ENCODE peak calls at places on chromosomes 16 and 17, in four cellular contexts. X, R, N and B are unnamed samples. For H3K4me1, the result is how much of the 10 kb centered on the place peaks cover.

GRCh38 chr17:79301469-79301868 is 226.8 kb downstream of the ENGASE start:
- DNase-seq in N (no peak), X (no peak), R (no peak), B (no peak)

GRCh38 chr17:50681260-50682200 is 26.2 kb downstream of the ANKRD40 start:
- DNase-seq in N (no peak), R (peak), X (peak), B (peak)

GRCh38 chr16:74608944-74609343 is 2.0 kb upstream of the GLG1 start:
- DNase-seq in R (no peak), N (no peak), X (no peak), B (no peak)

GRCh38 chr16:56279132-56279531 is 87.8 kb downstream of the GNAO1 start:
- DNase-seq in N (no peak), R (no peak), X (no peak), B (peak)

GRCh38 chr17:29495011-29495410 is 71.8 kb downstream of the ABHD15 start:
- DNase-seq in R (peak), N (no peak), X (no peak), B (peak)

GRCh38 chr17:50027639-50028206 is 28.2 kb upstream of the ITGA3 start:
- DNase-seq in N (no peak), R (peak), X (peak), B (peak)

GRCh38 chr17:50663812-50664374 is 29.2 kb downstream of the ABCC3 start:
- DNase-seq in N (no peak), X (no peak), R (no peak), B (no peak)

GRCh38 chr16:82782715-82783251 is 156.0 kb downstream of the CDH13 start:
- DNase-seq in R (no peak), X (no peak), N (no peak), B (no peak)

GRCh38 chr16:54359555-54359954 is 73.0 kb upstream of the IRX3 start:
- DNase-seq in R (no peak), X (no peak), N (no peak), B (no peak)

GRCh38 chr16:66429290-66429962 is 2.3 kb downstream of the BEAN1 start:
- DNase-seq in R (no peak), X (no peak), N (no peak), B (no peak)

GRCh38 chr17:1548032-1548431 is 14.6 kb downstream of the PITPNA start:
- DNase-seq in X (no peak), R (no peak), N (no peak), B (no peak)

GRCh38 chr17:79801156-79802038 is 4.5 kb upstream of the CBX8 start:
- DNase-seq in N (no peak), R (no peak), X (no peak), B (peak)

GRCh38 chr16:1788095-1788707 is 5.3 kb downstream of the IGFALS start:
- DNase-seq in R (no peak), N (no peak), X (no peak), B (no peak)

GRCh38 chr17:18258356-18259038 is at the start of gene FLII:
- DNase-seq in X (no peak), N (peak), R (peak), B (peak)

GRCh38 chr16:24668481-24669001 is 60.9 kb upstream of the TNRC6A start:
- DNase-seq in R (peak), N (no peak), X (peak), B (no peak)

GRCh38 chr17:1398900-1399299 is 1.1 kb downstream of the YWHAE start:
- DNase-seq in X (no peak), N (peak), R (peak), B (no peak)

GRCh38 chr16:82639666-82640336 is 13.0 kb downstream of the CDH13 start:
- DNase-seq in X (peak), R (peak), N (peak), B (peak)

GRCh38 chr17:3528604-3529511 is 28.8 kb downstream of the TRPV3 start:
- DNase-seq in R (no peak), N (no peak), X (no peak), B (no peak)

GRCh38 chr17:9424071-9424640 is 151.5 kb downstream of the STX8 start:
- DNase-seq in X (no peak), R (no peak), N (no peak), B (no peak)

GRCh38 chr16:50395763-50396710 is 27.2 kb upstream of the BRD7 start:
- DNase-seq in N (peak), X (no peak), R (no peak), B (no peak)

GRCh38 chr17:42895185-42895555 is 5.4 kb upstream of the G6PC1 start:
- DNase-seq in X (peak), N (no peak), R (peak), B (peak)

GRCh38 chr17:67824735-67825626 is at the start of gene BPTF:
- DNase-seq in N (peak), X (peak), R (peak), B (peak)

GRCh38 chr17:3544365-3544764 is 13.2 kb downstream of the TRPV3 start:
- DNase-seq in R (no peak), N (no peak), X (no peak), B (no peak)

GRCh38 chr17:38542286-38542685 is 63.5 kb downstream of the SRCIN1 start:
- DNase-seq in R (no peak), X (no peak), N (no peak), B (no peak)

GRCh38 chr16:78297066-78297666 is 197.7 kb downstream of the WWOX start:
- DNase-seq in X (no peak), R (no peak), N (no peak), B (no peak)

GRCh38 chr17:7845359-7846062 is 9.4 kb upstream of the TMEM88 start:
- DNase-seq in X (peak), R (no peak), N (no peak), B (no peak)

GRCh38 chr17:3796110-3796821 is 4.7 kb downstream of the ITGAE start:
- DNase-seq in X (no peak), R (no peak), N (no peak), B (no peak)

GRCh38 chr16:31079342-31079944 is 5.2 kb downstream of the ZNF646 start:
- DNase-seq in N (no peak), X (no peak), R (no peak), B (no peak)

GRCh38 chr17:64622931-64623654 is 39.0 kb downstream of the SMURF2 start:
- DNase-seq in X (no peak), R (peak), N (no peak), B (peak)

GRCh38 chr17:82882715-82883446 is 43.1 kb upstream of the ZNF750 start:
- DNase-seq in R (no peak), N (no peak), X (no peak), B (no peak)

GRCh38 chr17:50605434-50605833 is 29.2 kb upstream of the ABCC3 start:
- DNase-seq in N (no peak), X (no peak), R (no peak), B (no peak)

GRCh38 chr16:68417711-68418301 is 30.5 kb downstream of the SMPD3 start:
- DNase-seq in X (peak), N (peak), R (no peak), B (peak)

GRCh38 chr17:36463916-36464764 is 22.3 kb upstream of the ZNHIT3 start:
- DNase-seq in N (peak), X (peak), R (peak), B (peak)

GRCh38 chr16:87335306-87335967 is 18.2 kb upstream of the C16orf95 start:
- DNase-seq in R (no peak), X (no peak), N (no peak), B (no peak)

GRCh38 chr16:74186589-74186988 is 110.0 kb upstream of the PSMD7 start:
- DNase-seq in R (peak), X (no peak), N (no peak), B (no peak)

GRCh38 chr17:40883960-40884359 is 1.1 kb downstream of the KRT20 start:
- DNase-seq in X (no peak), R (no peak), N (no peak), B (no peak)
- H3K4me1 ChIP-seq in X (under half), R (under half), N (under half), B (under half)

GRCh38 chr17:17175340-17175739 is 30.8 kb downstream of the PLD6 start:
- DNase-seq in N (no peak), X (no peak), R (no peak), B (no peak)
- H3K4me1 ChIP-seq in N (under half), X (under half), R (under half), B (under half)

DNA sequence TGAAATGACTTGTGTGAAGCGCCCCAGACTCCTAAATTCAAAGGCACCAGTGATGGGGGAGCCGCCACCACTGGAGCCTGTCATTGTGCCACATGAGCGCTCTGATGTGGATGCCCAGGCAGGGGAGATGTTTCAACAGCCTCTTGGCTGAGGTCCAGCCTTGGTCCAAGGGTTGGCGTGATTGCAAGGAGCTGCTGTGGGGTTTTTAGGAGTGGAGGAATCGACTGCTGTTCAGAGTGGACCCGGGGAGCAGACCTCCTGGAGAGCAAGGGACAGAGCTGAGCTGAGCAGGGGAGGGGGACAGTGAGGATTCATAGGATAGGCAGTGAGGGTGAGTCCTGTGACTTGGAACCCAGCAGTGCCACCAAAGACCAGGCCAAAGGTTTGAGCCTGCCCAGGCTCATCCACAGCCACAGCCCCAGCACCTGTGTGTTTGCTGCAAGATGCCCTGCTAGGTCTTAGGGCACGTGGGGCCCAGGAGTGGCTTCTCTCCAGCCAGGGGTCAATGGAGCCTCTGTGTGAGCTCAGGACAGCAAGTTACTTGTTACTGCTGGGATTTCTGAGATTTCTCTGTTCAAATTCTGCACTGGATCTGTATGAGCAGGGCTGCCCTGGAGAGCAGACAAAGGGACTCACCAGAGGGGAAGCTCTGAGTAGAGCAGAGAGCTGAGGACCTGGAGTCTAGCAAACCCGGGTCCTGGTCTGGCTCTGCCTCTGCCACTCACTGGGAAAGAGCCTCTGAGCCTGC is 20.3 kb downstream of the RHBDL3 start:
- DNase-seq in X (no peak), N (no peak), R (no peak), B (no peak)
- H3K4me1 ChIP-seq in X (under half), N (under half), R (under half), B (under half)

GRCh38 chr16:53089434-53090270 is 34.9 kb downstream of the CHD9 start:
- DNase-seq in N (no peak), X (no peak), R (no peak), B (no peak)
- H3K4me1 ChIP-seq in N (under half), X (half or more), R (under half), B (under half)

GRCh38 chr17:81419333-81419885 is 24.2 kb downstream of the BAHCC1 start:
- DNase-seq in N (no peak), X (peak), R (peak), B (peak)

GRCh38 chr17:81417879-81418709 is 22.8 kb downstream of the BAHCC1 start:
- DNase-seq in N (no peak), R (no peak), X (no peak), B (no peak)

GRCh38 chr17:81418710-81419332 is 23.6 kb downstream of the BAHCC1 start:
- DNase-seq in R (peak), X (no peak), N (no peak), B (peak)

GRCh38 chr17:81420769-81421462 is 25.7 kb downstream of the BAHCC1 start:
- DNase-seq in N (no peak), X (peak), R (peak), B (no peak)

GRCh38 chr17:81419886-81420768 is 24.9 kb downstream of the BAHCC1 start:
- DNase-seq in X (no peak), N (no peak), R (no peak), B (no peak)
- H3K4me1 ChIP-seq in X (under half), N (under half), R (half or more), B (half or more)

GRCh38 chr16:64339052-64339770 is 782.7 kb downstream of the CDH11 start:
- DNase-seq in R (peak), X (no peak), N (no peak), B (peak)
- H3K4me1 ChIP-seq in R (under half), X (under half), N (under half), B (under half)

GRCh38 chr17:59844884-59845594 is 47.7 kb downstream of the TUBD1 start:
- DNase-seq in X (peak), R (peak), N (no peak), B (peak)
- H3K4me1 ChIP-seq in X (under half), R (under half), N (under half), B (half or more)

DNA sequence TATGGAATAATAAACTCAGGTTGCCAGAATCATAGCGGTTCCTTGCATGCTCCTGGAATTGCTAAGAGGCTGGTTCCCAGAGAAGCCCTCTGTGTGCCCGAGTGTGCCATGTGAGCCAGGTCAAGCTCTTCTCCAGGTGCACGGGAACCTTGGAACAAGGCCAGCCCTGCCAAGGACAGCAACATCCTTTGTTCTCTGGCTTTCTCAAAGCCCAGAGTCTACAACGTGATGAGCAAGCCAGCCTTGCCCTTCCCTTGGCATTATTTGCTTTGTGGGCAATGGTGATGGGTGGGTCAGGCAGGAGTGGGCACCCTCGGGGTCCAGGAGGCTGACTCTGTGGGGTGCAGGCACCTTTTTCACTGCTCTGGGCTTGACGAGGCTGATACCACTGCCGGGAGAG is 14.2 kb upstream of the SEC14L1 start:
- DNase-seq in R (no peak), N (no peak), X (no peak), B (peak)
- H3K4me1 ChIP-seq in R (under half), N (under half), X (under half), B (half or more)